ENCODE peak calls at places on chromosome 12, in four cellular contexts. X is IMR-90, S is heart left ventricle, F is fibroblast of lung. H is an unnamed sample.

GRCh38 chr12:114004402-114004801 is 38.3 kb upstream of the RBM19 start:
- DNase-seq in S (no peak), F (no peak), X (no peak), H (no peak)

GRCh38 chr12:112543666-112544185 is 125.0 kb downstream of the PTPN11 start:
- DNase-seq in X (no peak), S (no peak), F (no peak), H (no peak)

GRCh38 chr12:132606466-132606865 is 3.9 kb downstream of the LRCOL1 start:
- DNase-seq in X (no peak), F (no peak), S (no peak), H (no peak)

GRCh38 chr12:50913224-50913623 is 39.1 kb upstream of the HIGD1C start:
- DNase-seq in F (no peak), S (no peak), X (no peak), H (no peak)

GRCh38 chr12:84497819-84498218 is 414.8 kb downstream of the SLC6A15 start:
- DNase-seq in S (no peak), X (no peak), F (peak; percentile 5), H (no peak)

GRCh38 chr12:127558363-127558762 is 708.6 kb upstream of the TMEM132C start:
- DNase-seq in X (no peak), S (no peak), F (no peak), H (no peak)

GRCh38 chr12:95620171-95620570 is 68.9 kb upstream of the USP44 start:
- DNase-seq in F (no peak), S (no peak), X (no peak), H (no peak)

GRCh38 chr12:108720757-108721514 is 10.4 kb downstream of the CORO1C start:
- DNase-seq in S (no peak), F (peak; percentile 74), X (no peak), H (no peak)

GRCh38 chr12:15575797-15576560 is 213.2 kb downstream of the EPS8 start:
- DNase-seq in X (no peak), S (no peak), F (peak; percentile 44), H (no peak)

GRCh38 chr12:2154050-2154449 is 101.3 kb downstream of the CACNA1C start:
- DNase-seq in X (peak; percentile 88), S (no peak), F (peak; percentile 81), H (no peak)

GRCh38 chr12:121079736-121080272 is 40.8 kb upstream of the OASL start:
- DNase-seq in F (no peak), X (no peak), S (no peak), H (no peak)

GRCh38 chr12:52874573-52875435 is 26.0 kb upstream of the KRT78 start:
- DNase-seq in S (no peak), F (no peak), X (no peak), H (no peak)

GRCh38 chr12:32811686-32812392 is 56.1 kb upstream of the YARS2 start:
- DNase-seq in F (no peak), S (no peak), X (no peak), H (no peak)

GRCh38 chr12:26271889-26272492 is 76.6 kb downstream of the SSPN start:
- DNase-seq in S (peak; percentile 82), F (peak; percentile 94), X (peak; percentile 96), H (peak; percentile 64)

GRCh38 chr12:27303139-27304111 is 29.2 kb upstream of the BMAL2 start:
- DNase-seq in S (no peak), F (no peak), X (peak; percentile 61), H (no peak)

GRCh38 chr12:20963762-20964161 is 153.3 kb downstream of the SLCO1B3 start:
- DNase-seq in X (no peak), F (no peak), S (no peak), H (no peak)

GRCh38 chr12:126974779-126975178 is 1292.2 kb upstream of the TMEM132C start:
- DNase-seq in F (no peak), X (no peak), S (no peak), H (no peak)

GRCh38 chr12:92445253-92446081 is 257.3 kb upstream of the PLEKHG7 start:
- DNase-seq in X (no peak), S (peak; percentile 57), F (no peak), H (no peak)

GRCh38 chr12:109435428-109436180 is 41.5 kb downstream of the KCTD10 start:
- DNase-seq in X (no peak), F (no peak), S (no peak), H (no peak)

GRCh38 chr12:132904718-132905328 is 17.4 kb upstream of the CHFR start:
- DNase-seq in X (no peak), F (peak; percentile 27), S (peak; percentile 79), H (no peak)

GRCh38 chr12:124496584-124496983 is 70.8 kb downstream of the NCOR2 start:
- DNase-seq in F (no peak), S (no peak), X (peak; percentile 28), H (no peak)
- H3K4me3 ChIP-seq in F (no peak overlapping the region), S (no peak overlapping the region), X (no peak overlapping the region), H (no peak overlapping the region)

GRCh38 chr12:96812153-96812552 is 94.9 kb upstream of the NEDD1 start:
- DNase-seq in X (no peak), F (no peak), S (no peak), H (no peak)
- TF ChIP-seq CTCF in X (no peak), F (no peak), S (no peak), H (no peak)

GRCh38 chr12:4540633-4541032 is 1.9 kb downstream of the RAD51AP1 start:
- DNase-seq in F (no peak), S (no peak), X (no peak), H (no peak)
- H3K4me3 ChIP-seq in F (no peak overlapping the region), S (no peak overlapping the region), X (no peak overlapping the region), H (no peak overlapping the region)

DNA sequence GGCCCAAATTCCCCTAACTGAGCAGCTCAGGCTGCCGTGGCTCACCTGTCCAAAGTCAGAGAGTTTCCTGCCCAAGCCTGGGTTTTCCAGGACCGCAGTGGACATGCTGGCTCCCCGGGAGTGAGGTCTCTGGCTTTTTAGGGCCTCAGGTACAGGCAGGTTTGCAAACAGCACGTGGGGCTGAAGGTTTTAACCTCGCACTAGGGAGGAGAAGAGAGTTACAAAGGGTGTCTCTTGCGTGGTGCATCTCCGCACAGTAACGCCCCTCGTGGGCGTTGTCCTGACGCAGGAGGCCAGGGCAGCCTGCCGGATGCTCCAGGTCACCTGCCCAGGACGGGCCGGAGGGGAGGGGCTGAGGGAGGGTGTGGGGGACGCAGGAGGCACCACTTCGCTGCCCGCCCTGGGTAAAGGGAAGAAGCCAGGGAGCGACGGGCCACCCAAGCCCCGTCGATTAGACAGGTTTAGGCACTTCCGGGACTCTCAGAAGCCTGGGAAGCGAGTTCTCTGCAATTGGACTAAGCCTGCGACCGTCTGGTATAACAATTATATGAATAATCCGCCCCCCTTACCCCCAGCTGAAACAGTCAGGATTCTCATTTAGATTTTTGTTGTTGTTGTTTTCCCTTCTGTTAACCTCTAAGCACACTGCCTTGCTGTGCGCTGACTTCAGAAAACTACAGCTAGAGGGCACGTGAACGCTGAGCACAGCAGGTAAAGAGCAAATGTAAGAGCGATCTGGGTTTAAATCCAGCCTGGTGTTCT is at the start of gene PAH:
- DNase-seq in F (no peak), S (no peak), X (no peak), H (no peak)
- TF ChIP-seq CTCF in F (no peak), S (no peak), X (no peak), H (no peak)

DNA sequence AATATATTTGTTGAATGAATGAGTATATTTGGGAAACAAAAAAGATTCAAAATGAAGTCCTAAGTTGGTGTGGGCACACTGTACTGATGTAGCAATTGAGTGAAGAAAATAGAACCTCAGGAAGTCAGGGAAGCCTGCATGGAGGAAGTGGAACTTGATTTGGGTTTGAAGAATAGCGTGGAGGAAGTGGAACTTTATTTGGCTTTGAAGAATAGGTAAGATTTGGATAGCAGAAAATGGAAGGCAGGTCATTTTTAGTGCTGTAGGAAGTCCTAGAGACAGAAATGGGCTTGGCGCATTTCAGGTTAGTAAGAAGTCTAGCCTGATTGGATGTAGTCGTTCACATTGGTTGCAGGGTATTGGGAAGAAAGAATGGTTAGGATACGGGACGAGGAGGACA is 5.4 kb downstream of the C12orf75 start:
- DNase-seq in S (no peak), X (no peak), F (no peak), H (no peak)
- H3K4me3 ChIP-seq in S (no peak overlapping the region), X (no peak overlapping the region), F (no peak overlapping the region), H (no peak overlapping the region)

DNA sequence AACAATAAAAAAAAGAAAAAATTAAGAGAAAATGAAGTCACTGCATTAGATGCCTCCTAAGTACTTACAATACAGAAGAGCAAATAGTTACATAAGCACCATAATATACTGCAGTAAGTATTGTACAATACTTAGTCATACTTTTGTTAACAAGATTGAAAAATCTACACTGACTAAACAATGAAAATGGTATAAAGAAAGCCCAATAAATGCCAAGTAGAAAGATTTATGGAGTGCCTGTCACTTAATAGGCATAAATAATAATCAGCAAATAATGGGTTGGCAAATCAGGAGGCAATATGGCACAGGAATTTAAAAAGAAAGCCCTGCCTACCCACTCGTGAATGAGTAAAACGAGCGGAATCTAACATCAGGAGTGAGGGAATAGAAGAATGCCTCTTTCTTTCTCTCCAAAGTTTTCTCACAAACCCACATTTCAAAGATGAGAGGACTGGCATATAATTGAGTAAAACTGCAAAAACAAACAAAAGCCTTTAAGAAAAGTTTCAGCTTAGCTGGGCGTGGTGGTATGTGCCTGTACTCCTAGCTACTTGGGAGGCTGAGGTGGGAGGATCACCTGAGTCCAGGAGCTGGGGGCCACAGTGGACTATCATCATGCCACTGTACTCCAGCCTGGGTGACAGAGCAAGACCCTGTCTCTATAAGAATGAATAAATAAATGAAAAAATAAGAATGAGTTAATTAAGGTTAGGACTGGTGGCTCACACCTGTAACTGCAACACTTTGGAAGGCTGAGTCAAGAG is 36.1 kb downstream of the CRY1 start:
- DNase-seq in F (peak; percentile 63), X (peak; percentile 33), S (no peak), H (no peak)
- TF ChIP-seq CTCF in F (no peak), X (no peak), S (no peak), H (no peak)

GRCh38 chr12:12474471-12474928 is 88.2 kb downstream of the DUSP16 start:
- DNase-seq in X (no peak), F (no peak), S (no peak), H (no peak)

GRCh38 chr12:12477532-12477890 is 85.2 kb downstream of the DUSP16 start:
- DNase-seq in X (no peak), S (no peak), F (no peak), H (no peak)

GRCh38 chr12:12473223-12473622 is 89.4 kb downstream of the DUSP16 start:
- DNase-seq in F (no peak), X (no peak), S (no peak), H (no peak)

GRCh38 chr12:12476836-12477531 is 85.7 kb downstream of the DUSP16 start:
- DNase-seq in F (no peak), S (no peak), X (no peak), H (no peak)

DNA sequence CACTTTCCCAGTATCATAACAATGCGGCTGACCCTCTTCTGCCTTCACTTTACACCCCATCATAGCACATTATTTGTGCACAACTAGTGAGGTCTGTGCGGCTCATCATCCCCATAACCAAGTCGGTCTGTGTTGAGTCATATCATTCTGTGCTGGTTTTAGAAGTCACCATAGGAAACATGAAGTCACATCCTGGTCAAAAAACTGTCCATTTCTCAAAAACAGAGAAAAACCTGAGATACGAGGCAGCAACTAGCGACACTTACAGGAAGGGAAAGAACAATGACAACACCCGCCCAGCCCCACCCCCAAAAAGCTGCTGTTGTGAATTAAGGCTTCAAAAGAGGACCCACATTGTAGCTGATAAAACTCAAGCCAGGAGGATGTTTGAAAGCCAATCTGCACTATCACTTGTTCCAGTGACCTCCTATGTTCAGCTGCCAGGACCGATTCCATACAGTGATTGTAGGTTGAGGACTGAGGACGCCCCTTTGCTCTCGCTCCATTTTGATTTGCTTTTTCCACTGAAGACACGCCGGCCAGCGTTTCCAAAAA is 87.7 kb downstream of the DUSP16 start:
- DNase-seq in S (peak; percentile 23), F (peak; percentile 32), X (peak; percentile 43), H (no peak)
- H3K4me3 ChIP-seq in S (no peak overlapping the region), F (no peak overlapping the region), X (no peak overlapping the region), H (no peak overlapping the region)

H was measured in RWPE2.